ENCODE peak calls at places on chromosomes 2 and 18, in seven cellular contexts. G is suprapubic skin; U is CD4-positive, alpha-beta T cell; E is pancreas; T is H9; P is spleen; N is left lung. B is an unnamed sample.

GRCh38 chr18:3138274-3138975 is 81.3 kb downstream of the MYOM1 start:
- DNase-seq in E (no peak), T (no peak), N (no peak), G (no peak), U (no peak), P (no peak), B (no peak)

GRCh38 chr2:159124441-159124911 is 156.0 kb downstream of the TANC1 start:
- DNase-seq in G (no peak), T (no peak), P (no peak), U (no peak), E (no peak), N (no peak), B (peak)

GRCh38 chr2:11921030-11921583 is 174.7 kb downstream of the LPIN1 start:
- DNase-seq in G (no peak), T (no peak), N (no peak), U (no peak), E (no peak), P (no peak), B (no peak)

GRCh38 chr2:72973566-72974435 is 56.5 kb downstream of the EMX1 start:
- DNase-seq in U (peak), T (peak), N (peak), P (no peak), E (peak), G (no peak), B (no peak)

GRCh38 chr18:12048010-12048826 is 45.4 kb upstream of the ANKRD62 start:
- DNase-seq in U (no peak), P (no peak), E (peak), N (no peak), G (no peak), T (peak), B (no peak)

GRCh38 chr2:1713156-1713838 is 31.0 kb downstream of the PXDN start:
- DNase-seq in G (no peak), U (no peak), T (no peak), E (no peak), P (no peak), N (no peak), B (no peak)

GRCh38 chr2:136118819-136119716 is 1.1 kb upstream of the CXCR4 start:
- DNase-seq in T (peak), P (peak), G (no peak), N (peak), U (peak), E (no peak), B (no peak)

GRCh38 chr2:39524061-39524460 is 87.0 kb upstream of the MAP4K3 start:
- DNase-seq in G (no peak), N (no peak), E (no peak), U (no peak), P (no peak), T (no peak), B (no peak)

GRCh38 chr18:38586327-38586726 is 1020.7 kb upstream of the CELF4 start:
- DNase-seq in P (no peak), T (no peak), N (no peak), G (no peak), U (no peak), E (no peak), B (no peak)

GRCh38 chr18:50518787-50519520 is 40.9 kb upstream of the MAPK4 start:
- DNase-seq in N (no peak), G (no peak), E (no peak), T (no peak), U (no peak), P (no peak), B (no peak)

GRCh38 chr2:1993711-1994682 is 249.7 kb upstream of the PXDN start:
- DNase-seq in E (no peak), P (no peak), U (no peak), G (no peak), T (no peak), N (no peak), B (peak)

GRCh38 chr2:16604236-16604635 is 61.4 kb downstream of the CYRIA start:
- DNase-seq in U (no peak), P (no peak), N (no peak), G (no peak), T (no peak), E (no peak), B (no peak)

GRCh38 chr2:154133823-154134222 is 262.1 kb downstream of the GALNT13 start:
- DNase-seq in N (no peak), E (no peak), G (no peak), P (no peak), T (no peak), U (no peak), B (no peak)

GRCh38 chr2:227267406-227268115 is 57.5 kb upstream of the MFF start:
- DNase-seq in E (no peak), G (no peak), U (no peak), T (no peak), N (no peak), P (no peak), B (no peak)

GRCh38 chr2:209771474-209772292 is at the start of gene UNC80:
- DNase-seq in E (peak), P (peak), U (no peak), N (peak), T (peak), G (no peak), B (no peak)

GRCh38 chr18:35949903-35950627 is 22.4 kb upstream of the RMP24 start:
- DNase-seq in E (peak), P (peak), U (peak), N (peak), T (peak), G (no peak), B (no peak)

GRCh38 chr2:231662028-231662810 is 46.1 kb upstream of the PTMA start:
- DNase-seq in U (peak), G (peak), T (peak), E (peak), N (peak), P (peak), B (no peak)

GRCh38 chr2:107008843-107009242 is 122.9 kb upstream of the ST6GAL2 start:
- DNase-seq in T (no peak), P (no peak), U (no peak), N (no peak), E (no peak), G (no peak), B (no peak)

GRCh38 chr2:231781798-231782726 is 980 bp upstream of the PDE6D start:
- DNase-seq in P (no peak), E (no peak), G (no peak), U (no peak), N (no peak), T (no peak), B (no peak)

GRCh38 chr2:218829868-218830451 is 1.6 kb downstream of the PRKAG3 start:
- DNase-seq in G (no peak), T (no peak), U (no peak), P (peak), E (no peak), N (no peak), B (no peak)

GRCh38 chr2:20963867-20964266 is 80.0 kb downstream of the APOB start:
- DNase-seq in G (no peak), E (no peak), T (no peak), N (no peak), U (no peak), P (no peak), B (no peak)

GRCh38 chr2:202009019-202009481 is 24.6 kb upstream of the FZD7 start:
- DNase-seq in G (no peak), T (no peak), E (no peak), P (no peak), U (no peak), N (no peak), B (no peak)

GRCh38 chr2:28613616-28614501 is 118.0 kb downstream of the PLB1 start:
- DNase-seq in N (no peak), E (peak), P (peak), U (peak), T (no peak), G (no peak), B (no peak)

GRCh38 chr2:134402385-134402784 is 148.5 kb downstream of the MGAT5 start:
- DNase-seq in T (no peak), N (no peak), P (no peak), G (no peak), E (no peak), U (no peak), B (no peak)

GRCh38 chr2:150517951-150518680 is 30.6 kb upstream of the RND3 start:
- DNase-seq in U (no peak), N (no peak), T (no peak), G (no peak), P (no peak), E (no peak), B (no peak)

GRCh38 chr2:72325592-72326422 is 178.1 kb upstream of the CYP26B1 start:
- DNase-seq in T (peak), G (no peak), U (no peak), E (peak), P (no peak), N (no peak), B (no peak)

GRCh38 chr18:26457611-26458350 is 90.6 kb downstream of the KCTD1 start:
- DNase-seq in G (no peak), U (no peak), N (no peak), P (no peak), E (no peak), T (peak), B (no peak)

GRCh38 chr2:195343942-195344530 is 313.0 kb upstream of the SLC39A10 start:
- DNase-seq in T (no peak), P (no peak), G (no peak), E (no peak), N (no peak), U (no peak), B (no peak)

GRCh38 chr18:11320981-11321380 is 171.6 kb upstream of the PIEZO2 start:
- DNase-seq in P (no peak), E (no peak), G (no peak), U (no peak), N (no peak), T (no peak), B (no peak)

GRCh38 chr18:73717570-73717969 is 430.1 kb downstream of the FBXO15 start:
- DNase-seq in E (no peak), P (no peak), T (no peak), N (no peak), G (no peak), U (no peak), B (no peak)

GRCh38 chr2:202115385-202116060 is 42.5 kb downstream of the KIAA2012 start:
- DNase-seq in N (no peak), T (no peak), U (no peak), G (no peak), E (no peak), P (no peak), B (no peak)

GRCh38 chr2:100819365-100820345 is at the start of gene NPAS2:
- DNase-seq in P (no peak), G (no peak), E (peak), N (peak), T (peak), U (peak), B (no peak)

GRCh38 chr18:59664329-59664728 is 32.9 kb downstream of the CCBE1 start:
- DNase-seq in E (no peak), U (no peak), P (no peak), T (no peak), N (no peak), G (no peak), B (no peak)

GRCh38 chr2:236661064-236661761 is 91.6 kb downstream of the ACKR3 start:
- DNase-seq in P (no peak), E (no peak), G (no peak), N (no peak), T (peak), U (no peak), B (no peak)

GRCh38 chr2:101699191-101699938 is 1.9 kb downstream of the MAP4K4 start:
- DNase-seq in G (no peak), U (no peak), E (no peak), T (no peak), P (no peak), N (no peak), B (no peak)

GRCh38 chr2:10286216-10287037 is 16.3 kb upstream of the HPCAL1 start:
- DNase-seq in P (peak), U (no peak), E (peak), G (no peak), N (peak), T (no peak), B (no peak)

DNA sequence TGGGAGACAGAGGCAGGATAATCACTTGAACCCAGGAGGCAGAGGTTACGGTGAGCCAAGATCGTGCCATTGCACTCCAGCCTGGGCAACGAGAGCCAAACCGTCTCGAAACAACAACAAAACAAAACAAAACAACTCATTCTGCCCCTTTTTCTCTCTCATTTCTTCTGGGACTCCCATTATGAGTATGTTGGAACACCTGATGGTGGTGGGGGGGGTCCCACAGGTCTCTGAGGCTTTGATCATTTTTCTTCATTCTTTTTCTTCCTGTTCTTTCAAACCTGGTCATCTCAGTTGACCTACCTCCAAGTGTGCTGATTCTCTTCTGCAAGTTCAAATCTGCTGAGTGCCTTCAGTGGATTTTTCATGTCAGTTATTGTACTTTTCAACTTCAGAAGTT is 8.2 kb upstream of the FAM161A start:
- DNase-seq in E (no peak), N (no peak), U (no peak), P (no peak), G (no peak), T (no peak), B (no peak)
- TF ChIP-seq CTCF in E (no peak), N (no peak), U (no peak), P (no peak), G (no peak), T (no peak), B (no peak)

DNA sequence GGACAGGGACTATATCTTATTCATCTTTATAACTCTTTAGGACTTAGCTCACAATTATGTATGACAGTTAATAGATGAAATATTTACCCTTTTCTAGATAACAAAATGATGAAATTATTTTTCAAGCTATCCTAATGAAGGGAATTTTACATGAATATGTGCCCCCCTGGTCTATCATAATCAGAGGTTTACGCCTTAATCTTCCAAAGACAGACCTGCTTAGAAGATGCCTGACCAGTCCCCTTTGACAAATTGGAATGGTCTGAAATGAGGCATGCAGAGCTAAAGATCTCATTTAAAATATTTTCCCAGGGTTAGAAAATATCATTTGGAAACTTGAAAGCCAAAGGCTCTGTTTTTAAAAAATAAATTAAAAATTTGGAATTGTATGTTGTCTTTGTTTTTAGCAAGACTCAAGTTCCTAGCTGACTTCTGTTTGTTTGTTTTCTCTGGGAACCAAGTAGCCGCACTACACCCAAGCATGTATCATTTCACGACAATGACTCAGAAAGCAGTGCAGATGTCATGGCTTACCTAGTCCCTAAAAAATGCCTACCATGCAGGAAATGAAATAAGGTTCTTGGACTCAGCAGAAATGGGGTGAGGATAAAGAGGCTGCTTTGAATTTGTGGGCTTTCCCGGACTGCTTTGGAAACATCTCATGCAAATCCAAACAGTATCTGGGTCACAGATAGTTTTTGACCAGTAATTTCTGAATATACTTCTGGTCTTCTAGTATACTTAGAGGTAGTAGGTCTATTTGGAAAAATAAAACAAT is 162.1 kb downstream of the ZEB2 start:
- DNase-seq in T (no peak), N (no peak), G (no peak), U (no peak), E (no peak), P (no peak), B (no peak)
- H3K27ac ChIP-seq in T (no peak), N (peak), G (peak), U (no peak), E (no peak), P (no peak), B (peak)

GRCh38 chr2:24635181-24635580 is 144.1 kb downstream of the NCOA1 start:
- DNase-seq in N (no peak), G (no peak), P (no peak), E (no peak), T (no peak), U (no peak), B (no peak)

GRCh38 chr2:24628746-24629145 is 137.7 kb downstream of the NCOA1 start:
- DNase-seq in G (no peak), P (no peak), N (no peak), T (no peak), E (no peak), U (no peak), B (no peak)

GRCh38 chr2:24632175-24632574 is 141.1 kb downstream of the NCOA1 start:
- DNase-seq in T (no peak), E (no peak), U (no peak), G (no peak), P (no peak), N (no peak), B (no peak)
- TF ChIP-seq CTCF in T (no peak), E (no peak), U (no peak), G (no peak), P (no peak), N (no peak), B (no peak)

DNA sequence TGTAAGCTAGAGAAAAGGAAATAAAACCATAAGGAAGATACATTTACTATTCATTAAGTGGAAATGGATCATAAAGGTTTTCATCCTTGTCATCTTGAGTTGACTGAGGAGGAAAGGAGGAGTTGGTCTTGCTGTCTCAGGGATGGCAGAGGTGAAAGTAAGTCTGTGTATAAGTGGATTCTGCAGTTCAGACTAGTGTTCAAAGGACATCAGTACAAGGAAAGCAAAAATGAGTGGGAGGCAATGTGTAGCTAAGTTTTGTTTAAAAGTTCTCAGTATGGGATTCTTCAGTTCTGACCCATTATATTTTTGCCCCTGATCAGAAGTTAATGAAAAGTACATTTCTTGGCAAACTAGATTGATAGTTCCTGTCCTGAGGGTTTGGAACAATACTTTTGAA is 18.9 kb downstream of the SLC20A1 start:
- DNase-seq in N (no peak), T (no peak), U (no peak), G (no peak), P (no peak), E (no peak), B (no peak)
- H3K27ac ChIP-seq in N (no peak), T (no peak), U (no peak), G (no peak), P (no peak), E (no peak), B (no peak)

DNA sequence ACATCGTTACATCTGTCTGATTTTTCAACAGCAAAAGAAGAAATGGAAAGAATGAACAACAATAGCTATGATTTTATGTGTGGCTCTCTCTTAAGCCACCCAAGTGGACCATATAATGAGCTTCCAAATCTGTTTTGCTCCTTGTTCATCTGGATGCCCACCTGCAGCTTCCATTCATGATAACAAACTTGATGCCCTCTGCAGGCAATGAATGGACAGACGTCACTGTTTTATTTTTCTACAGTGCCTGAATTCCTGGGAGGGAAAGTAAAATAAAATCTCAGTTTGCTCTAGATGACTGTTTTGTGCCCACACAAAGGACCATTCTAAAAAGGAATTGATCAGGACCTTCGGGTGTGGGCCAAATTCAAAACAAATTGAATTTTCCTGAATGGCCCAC is 5.0 kb downstream of the MREG start:
- DNase-seq in T (no peak), G (no peak), N (no peak), P (no peak), U (no peak), E (no peak), B (no peak)
- TF ChIP-seq CTCF in T (peak), G (no peak), N (no peak), P (no peak), U (no peak), E (no peak), B (no peak)

DNA sequence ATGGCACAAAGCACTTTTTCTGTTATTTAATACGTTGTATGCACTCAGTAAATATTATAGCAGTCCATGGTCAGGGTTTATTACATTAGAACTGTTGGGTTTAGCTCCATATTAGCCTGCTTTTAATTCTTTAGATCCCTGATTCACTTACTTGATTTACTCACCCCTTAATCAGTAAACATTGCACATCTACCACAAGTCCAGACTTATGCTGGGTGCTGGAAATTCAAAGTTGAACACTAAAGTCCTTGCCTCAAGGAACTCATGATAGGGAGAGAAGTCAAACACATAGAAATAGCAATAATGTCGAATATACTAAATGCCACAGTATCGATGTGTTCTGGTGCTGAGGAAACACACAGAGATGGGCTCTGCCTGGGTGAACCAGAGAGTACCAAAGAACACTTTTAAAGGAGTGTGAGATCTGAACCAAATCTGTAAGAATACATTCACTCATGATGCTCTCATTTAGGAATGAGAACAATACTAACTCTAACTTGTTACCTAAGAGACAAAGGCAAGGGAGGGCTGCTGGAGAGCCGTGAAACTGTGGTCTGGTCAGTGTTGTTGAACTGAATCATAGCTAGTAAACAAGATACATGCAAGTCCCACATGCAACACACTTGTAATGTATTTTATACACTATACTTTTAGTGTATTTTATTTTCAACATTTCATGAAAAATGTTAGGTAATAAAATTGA is 4.9 kb downstream of the STAT4 start:
- DNase-seq in T (no peak), E (no peak), G (no peak), N (no peak), P (no peak), U (no peak), B (no peak)
- H3K27ac ChIP-seq in T (no peak), E (no peak), G (no peak), N (no peak), P (no peak), U (no peak), B (no peak)

B was measured in vagina.